ENCODE peak calls at places on chromosome 6, in ten cellular contexts. M is body of pancreas; E is kidney; H is A549; O is iPS DF 6.9; U is transverse colon; L is heart right ventricle; D is naive thymus-derived CD4-positive, alpha-beta T cell; S is HCT116; J is breast epithelium. I is an unnamed sample.

GRCh38 chr6:84926171-84926570 is 161.8 kb upstream of the TBX18 start:
- DNase-seq in M (no peak), E (no peak), H (no peak), O (no peak), U (no peak), L (no peak), D (no peak), S (no peak), J (no peak), I (no peak)

GRCh38 chr6:128305976-128306375 is 214.4 kb downstream of the PTPRK start:
- DNase-seq in M (no peak), E (no peak), H (no peak), O (no peak), U (no peak), L (no peak), D (no peak), S (no peak), J (no peak), I (no peak)

GRCh38 chr6:101413773-101414172 is 20.3 kb downstream of the GRIK2 start:
- DNase-seq in M (no peak), E (no peak), H (no peak), O (no peak), U (no peak), L (no peak), D (no peak), S (no peak), J (no peak), I (no peak)

GRCh38 chr6:110874880-110875547 is 429 bp downstream of the AMD1 start:
- DNase-seq in M (peak; percentile 66), E (peak; percentile 90), H (no peak), O (no peak), U (peak; percentile 63), L (peak; percentile 47), D (peak; percentile 53), S (no peak), J (no peak), I (peak; percentile 58)

GRCh38 chr6:99013661-99014458 is 66.1 kb upstream of the FBXL4 start:
- DNase-seq in M (no peak), E (no peak), H (no peak), O (no peak), U (no peak), L (no peak), D (no peak), S (no peak), J (no peak), I (no peak)

GRCh38 chr6:152087096-152087495 is 279.6 kb downstream of the ESR1 start:
- DNase-seq in M (no peak), E (no peak), H (no peak), O (no peak), U (no peak), L (no peak), D (no peak), S (no peak), J (no peak), I (no peak)

GRCh38 chr6:45326698-45327417 is 1.3 kb upstream of the RUNX2 start:
- DNase-seq in M (no peak), E (no peak), H (no peak), O (no peak), U (no peak), L (no peak), D (no peak), S (no peak), J (no peak), I (no peak)

GRCh38 chr6:29850011-29850553 is 22.5 kb downstream of the HLA-G start:
- DNase-seq in M (no peak), E (no peak), H (no peak), O (no peak), U (peak; percentile 53), L (no peak), D (no peak), S (no peak), J (no peak), I (peak; percentile 26)

GRCh38 chr6:130018292-130018829 is at the start of gene L3MBTL3:
- DNase-seq in M (peak; percentile 80), E (peak; percentile 94), H (peak; percentile 52), O (no peak), U (peak; percentile 92), L (peak; percentile 92), D (peak; percentile 77), S (peak; percentile 42), J (peak; percentile 79), I (peak; percentile 79)

GRCh38 chr6:119979862-119980261 is 630.3 kb upstream of the MAN1A1 start:
- DNase-seq in M (no peak), E (no peak), H (no peak), O (no peak), U (no peak), L (no peak), D (no peak), S (peak; percentile 15), J (no peak), I (no peak)

GRCh38 chr6:63764318-63764916 is 128.8 kb downstream of the PHF3 start:
- DNase-seq in M (no peak), E (no peak), H (no peak), O (no peak), U (no peak), L (no peak), D (no peak), S (peak; percentile 29), J (no peak), I (peak; percentile 61)

GRCh38 chr6:3796396-3796795 is 44.9 kb upstream of the PXDC1 start:
- DNase-seq in M (no peak), E (no peak), H (no peak), O (no peak), U (no peak), L (no peak), D (no peak), S (no peak), J (no peak), I (no peak)

GRCh38 chr6:38184780-38185080 is 365.2 kb downstream of the ZFAND3 start:
- DNase-seq in M (no peak), E (peak; percentile 45), H (no peak), O (no peak), U (no peak), L (no peak), D (no peak), S (no peak), J (peak; percentile 27), I (no peak)

GRCh38 chr6:100657678-100658330 is 193.1 kb upstream of the SIM1 start:
- DNase-seq in M (no peak), E (no peak), H (no peak), O (no peak), U (no peak), L (no peak), D (no peak), S (no peak), J (no peak), I (peak; percentile 7)

GRCh38 chr6:111080713-111081112 is 6.6 kb upstream of the SLC16A10 start:
- DNase-seq in M (peak; percentile 79), E (no peak), H (no peak), O (no peak), U (no peak), L (no peak), D (no peak), S (no peak), J (no peak), I (peak; percentile 41)

GRCh38 chr6:111750753-111751684 is 122.2 kb downstream of the FYN start:
- DNase-seq in M (no peak), E (no peak), H (no peak), O (peak; percentile 58), U (peak; percentile 33), L (no peak), D (no peak), S (no peak), J (no peak), I (peak; percentile 64)

GRCh38 chr6:158204616-158205015 is 36.5 kb downstream of the GTF2H5 start:
- DNase-seq in M (no peak), E (no peak), H (no peak), O (no peak), U (no peak), L (no peak), D (no peak), S (no peak), J (no peak), I (no peak)
- H3K4me1 ChIP-seq in M (peaks cover 12% of the 10 kb centered on the region), E (no peaks in the 10 kb centered on the region), H (no peaks in the 10 kb centered on the region), O (no peaks in the 10 kb centered on the region), U (no peaks in the 10 kb centered on the region), L (no peaks in the 10 kb centered on the region), D (no peaks in the 10 kb centered on the region), S (no peaks in the 10 kb centered on the region), J (no peaks in the 10 kb centered on the region), I (no peaks in the 10 kb centered on the region)

DNA sequence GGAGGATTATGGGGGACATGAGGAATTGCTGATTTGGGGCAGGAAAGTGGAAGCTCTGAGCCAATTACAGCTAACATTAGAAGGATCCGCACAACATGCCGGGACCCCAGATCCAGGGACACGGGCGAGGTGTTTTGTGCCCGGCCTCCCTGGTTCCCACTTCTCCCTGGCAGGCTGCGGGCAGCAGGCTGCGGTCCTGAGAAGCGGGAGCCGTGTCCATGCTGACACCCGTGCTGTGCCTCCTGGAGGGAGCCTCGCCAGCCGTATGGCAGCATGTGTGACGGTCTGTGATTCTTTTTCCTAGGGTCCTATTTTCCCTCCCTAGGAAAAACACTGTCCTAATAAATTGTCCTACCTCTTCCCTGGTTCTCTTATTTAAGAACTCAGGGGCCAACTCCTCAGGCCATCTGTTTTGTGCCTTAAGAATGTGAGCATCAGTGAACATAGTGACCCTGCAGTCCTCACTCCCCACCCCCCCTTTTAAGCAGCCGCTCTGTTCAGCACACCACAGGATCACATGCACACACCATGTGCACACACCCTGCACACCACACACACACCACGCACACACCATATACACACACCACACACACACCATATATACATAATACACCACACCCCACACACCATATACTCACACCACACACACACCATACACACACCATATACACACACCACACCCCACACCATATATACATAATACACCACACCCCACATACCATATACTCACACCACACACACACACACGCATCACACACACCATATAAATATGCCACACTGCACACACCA is 49.9 kb downstream of the DACT2 start:
- DNase-seq in M (no peak), E (no peak), H (no peak), O (no peak), U (no peak), L (no peak), D (no peak), S (no peak), J (no peak), I (no peak)
- H3K9me3 ChIP-seq in M (no peaks in the 10 kb centered on the region), E (no peaks in the 10 kb centered on the region), H (no peaks in the 10 kb centered on the region), O (no peaks in the 10 kb centered on the region), U (no peaks in the 10 kb centered on the region), L (no peaks in the 10 kb centered on the region), D (no peaks in the 10 kb centered on the region), S (no peaks in the 10 kb centered on the region), J (no peaks in the 10 kb centered on the region), I (no peaks in the 10 kb centered on the region)

DNA sequence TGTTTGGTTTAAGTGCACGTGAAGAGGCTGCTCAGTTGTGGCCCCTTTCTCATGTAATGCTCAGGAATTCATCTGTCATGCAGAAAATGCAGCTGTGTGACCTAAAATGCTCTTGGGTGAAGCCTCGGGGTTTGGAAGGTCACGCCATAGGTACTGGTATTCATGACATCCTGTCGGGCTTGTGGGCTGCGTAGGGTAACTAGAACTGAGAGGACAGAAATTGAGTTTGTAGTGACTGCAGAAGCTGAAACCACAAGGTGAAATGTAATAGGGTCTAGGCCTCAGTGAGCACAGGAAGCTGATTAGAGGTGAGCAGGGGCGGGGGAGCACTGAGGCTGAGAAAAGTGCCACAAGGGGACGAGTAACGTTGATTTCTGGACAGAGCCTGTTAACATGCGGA is 128.8 kb downstream of the SOBP start:
- DNase-seq in M (no peak), E (no peak), H (no peak), O (no peak), U (peak; percentile 20), L (no peak), D (no peak), S (no peak), J (no peak), I (peak; percentile 65)
- H3K4me3 ChIP-seq in M (no peak overlapping the region), E (no peak overlapping the region), H (no peak overlapping the region), O (no peak overlapping the region), U (no peak overlapping the region), L (no peak overlapping the region), D (no peak overlapping the region), S (no peak overlapping the region), J (no peak overlapping the region), I (no peak overlapping the region)

GRCh38 chr6:143963158-143963919 is 44.7 kb downstream of the PLAGL1 start:
- DNase-seq in M (no peak), E (no peak), H (no peak), O (no peak), U (no peak), L (no peak), D (no peak), S (no peak), J (no peak), I (peak; percentile 14)
- H3K4me1 ChIP-seq in M (no peaks in the 10 kb centered on the region), E (no peaks in the 10 kb centered on the region), H (no peaks in the 10 kb centered on the region), O (peaks cover 12% of the 10 kb centered on the region), U (no peaks in the 10 kb centered on the region), L (peaks cover 6% of the 10 kb centered on the region), D (no peaks in the 10 kb centered on the region), S (no peaks in the 10 kb centered on the region), J (no peaks in the 10 kb centered on the region), I (peaks cover 5% of the 10 kb centered on the region)

I was measured in small intestine.